ENCODE peak calls at places on chromosomes 2 and 18, in five cellular contexts. U is fibroblast of mammary gland, O is hepatocyte, C is HL-60, J is NB4. M is an unnamed sample.

GRCh38 chr2:235263205-235264120 is 230.4 kb upstream of the AGAP1 start:
- DNase-seq in C (no peak), U (peak), J (no peak), O (peak), M (peak)

GRCh38 chr2:1605102-1605501 is 139.2 kb downstream of the PXDN start:
- DNase-seq in C (no peak), J (no peak), O (no peak), U (peak), M (no peak)

GRCh38 chr2:208072250-208072892 is 47.0 kb upstream of the PLEKHM3 start:
- DNase-seq in O (peak), J (peak), C (no peak), U (peak), M (peak)

GRCh38 chr2:147910990-147911473 is 66.2 kb downstream of the ACVR2A start:
- DNase-seq in C (no peak), O (peak), J (peak), U (peak), M (peak)

GRCh38 chr2:37654419-37654818 is 17.0 kb downstream of the CDC42EP3 start:
- DNase-seq in U (no peak), O (no peak), C (no peak), J (no peak), M (no peak)

GRCh38 chr18:6249110-6249680 is 165.5 kb downstream of the L3MBTL4 start:
- DNase-seq in J (no peak), U (no peak), C (no peak), O (no peak), M (no peak)

GRCh38 chr2:20670315-20671035 is 3.5 kb downstream of the GDF7 start:
- DNase-seq in U (no peak), J (no peak), C (no peak), O (no peak), M (no peak)

GRCh38 chr2:231894566-231895380 is 31.4 kb downstream of the NPPC start:
- DNase-seq in C (no peak), O (no peak), U (no peak), J (no peak), M (no peak)

GRCh38 chr18:75003764-75004690 is 204.9 kb downstream of the PTGR3 start:
- DNase-seq in U (no peak), J (peak), C (no peak), O (no peak), M (no peak)

GRCh38 chr2:218271865-218272530 is 1.7 kb downstream of the PNKD start:
- DNase-seq in U (no peak), J (no peak), O (no peak), C (no peak), M (no peak)

GRCh38 chr2:183259921-183260320 is 135.7 kb downstream of the NUP35 start:
- DNase-seq in C (no peak), J (no peak), U (no peak), O (no peak), M (no peak)

GRCh38 chr2:144999040-144999875 is 479.3 kb upstream of the ZEB2 start:
- DNase-seq in C (peak), U (peak), J (no peak), O (no peak), M (no peak)

GRCh38 chr2:193141998-193142397 is 947.3 kb upstream of the TMEFF2 start:
- DNase-seq in J (no peak), C (no peak), O (no peak), U (no peak), M (no peak)

GRCh38 chr2:121095257-121096080 is 189.5 kb downstream of the TFCP2L1 start:
- DNase-seq in O (peak), J (peak), U (peak), C (no peak), M (peak)

GRCh38 chr2:178109813-178110212 is 2.4 kb upstream of the RBM45 start:
- DNase-seq in J (peak), U (peak), O (peak), C (no peak), M (peak)

GRCh38 chr2:30234180-30234971 is 3.0 kb downstream of the LBH start:
- DNase-seq in U (peak), J (no peak), O (peak), C (no peak), M (peak)

GRCh38 chr2:219691551-219691950 is 64.1 kb downstream of the SLC4A3 start:
- DNase-seq in U (no peak), C (no peak), O (no peak), J (no peak), M (no peak)

GRCh38 chr2:74906395-74906794 is 52.0 kb upstream of the POLE4 start:
- DNase-seq in O (no peak), C (no peak), U (no peak), J (no peak), M (no peak)

GRCh38 chr2:43212931-43213330 is 13.5 kb downstream of the ZFP36L2 start:
- DNase-seq in J (peak), C (peak), U (no peak), O (no peak), M (no peak)

GRCh38 chr2:73823916-73824523 is 4.7 kb upstream of the STAMBP start:
- DNase-seq in U (peak), C (peak), O (peak), J (peak), M (peak)

GRCh38 chr2:195021704-195022513 is 635.1 kb upstream of the SLC39A10 start:
- DNase-seq in U (peak), C (no peak), O (no peak), J (no peak), M (peak)

GRCh38 chr18:31954349-31954748 is 11.4 kb upstream of the TRAPPC8 start:
- DNase-seq in C (no peak), O (peak), U (peak), J (no peak), M (peak)

GRCh38 chr2:53913721-53914120 is 54.0 kb upstream of the GPR75 start:
- DNase-seq in C (peak), U (peak), J (peak), O (no peak), M (peak)

GRCh38 chr2:218168635-218169462 is 2.1 kb upstream of the CXCR1 start:
- DNase-seq in O (peak), J (peak), C (no peak), U (peak), M (peak)

GRCh38 chr2:156065912-156066311 is 266.6 kb downstream of the NR4A2 start:
- DNase-seq in U (no peak), C (no peak), J (peak), O (no peak), M (no peak)

GRCh38 chr2:235894839-235895238 is 273.3 kb downstream of the GBX2 start:
- DNase-seq in J (no peak), O (no peak), C (no peak), U (peak), M (no peak)

GRCh38 chr2:95013726-95014125 is 11.8 kb upstream of the MAL start:
- DNase-seq in J (no peak), C (no peak), U (no peak), O (no peak), M (no peak)
- H3K4me3 ChIP-seq in J (no peak), C (no peak), U (no peak), O (no peak), M (no peak)

GRCh38 chr18:3186678-3187658 is 32.8 kb downstream of the MYOM1 start:
- DNase-seq in O (peak), C (no peak), J (no peak), U (peak), M (no peak)
- TF ChIP-seq CTCF in O (no peak), C (no peak), J (no peak), U (peak), M (no peak)

DNA sequence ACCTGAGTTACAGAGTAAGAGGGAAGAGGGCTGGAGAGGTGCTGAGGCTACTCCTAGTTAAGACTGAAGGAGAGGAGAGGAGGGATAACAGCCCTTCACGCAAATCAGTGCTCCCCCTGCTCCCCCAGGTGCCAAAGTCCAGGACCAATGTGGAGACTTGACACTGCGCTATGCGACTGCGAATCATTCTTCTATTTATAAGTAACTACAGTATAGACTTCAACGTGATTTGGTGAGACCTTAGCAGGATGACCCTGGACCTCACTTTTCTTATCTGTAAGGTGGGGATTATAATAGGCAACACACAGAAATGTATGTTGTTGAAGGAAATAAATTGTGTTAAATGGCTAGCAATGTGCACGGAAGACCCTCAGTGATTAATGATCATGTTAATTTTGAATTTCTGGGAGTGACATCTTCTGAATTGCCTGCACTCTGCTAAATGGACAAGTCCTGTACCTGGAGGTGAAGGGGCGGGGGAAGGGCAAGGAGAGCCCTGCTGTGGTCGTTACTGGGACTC is 11.0 kb downstream of the EN1 start:
- DNase-seq in C (no peak), J (no peak), O (no peak), U (no peak), M (no peak)
- H3K4me3 ChIP-seq in C (no peak), J (no peak), O (no peak), U (peak), M (no peak)

GRCh38 chr2:47499093-47499492 is 96.1 kb downstream of the MSH2 start:
- DNase-seq in J (no peak), U (no peak), O (no peak), C (no peak), M (no peak)
- TF ChIP-seq CTCF in J (no peak), U (no peak), O (no peak), C (no peak), M (no peak)

GRCh38 chr18:62611395-62612241 is 88.8 kb downstream of the ZCCHC2 start:
- DNase-seq in C (no peak), O (no peak), U (no peak), J (no peak), M (no peak)

GRCh38 chr18:62607708-62608428 is 85.0 kb downstream of the ZCCHC2 start:
- DNase-seq in U (no peak), O (no peak), J (no peak), C (no peak), M (no peak)

GRCh38 chr18:62612246-62612645 is 89.4 kb downstream of the ZCCHC2 start:
- DNase-seq in C (no peak), O (no peak), J (no peak), U (no peak), M (no peak)

GRCh38 chr18:62612721-62613120 is 89.9 kb downstream of the ZCCHC2 start:
- DNase-seq in C (no peak), U (no peak), O (no peak), J (no peak), M (no peak)

GRCh38 chr18:62610509-62611394 is 87.9 kb downstream of the ZCCHC2 start:
- DNase-seq in C (no peak), U (no peak), O (no peak), J (no peak), M (peak)
- H3K4me3 ChIP-seq in C (no peak), U (no peak), O (no peak), J (no peak), M (no peak)

GRCh38 chr18:67456691-67457090 is 59.8 kb downstream of the DSEL start:
- DNase-seq in U (peak), C (no peak), O (no peak), J (no peak), M (no peak)
- TF ChIP-seq CTCF in U (peak), C (no peak), O (no peak), J (no peak), M (no peak)

GRCh38 chr2:18096836-18097405 is 218.5 kb downstream of the KCNS3 start:
- DNase-seq in C (no peak), O (no peak), J (no peak), U (no peak), M (no peak)
- H3K4me3 ChIP-seq in C (no peak), O (no peak), J (no peak), U (no peak), M (no peak)

M was measured in foreskin fibroblast.